ENCODE peak calls at places on chromosomes 11 and 22, in eight cellular contexts. M is GM06990, R is bronchial epithelial cell, J is uterus, E is AG04450, N is brain microvascular endothelial cell, K is left ventricle myocardium inferior, Y is Panc1. L is an unnamed sample.

GRCh38 chr11:73566422-73566821 is 31.5 kb downstream of the FAM168A start:
- DNase-seq in E (no peak), R (peak), M (no peak), K (no peak), J (no peak), N (peak), Y (no peak), L (no peak)

GRCh38 chr11:17713851-17714250 is 5.5 kb upstream of the MYOD1 start:
- DNase-seq in E (no peak), R (no peak), N (no peak), Y (no peak), K (no peak), M (no peak), J (no peak), L (no peak)

GRCh38 chr11:94700631-94701030 is 67.5 kb upstream of the AMOTL1 start:
- DNase-seq in E (no peak), K (no peak), N (no peak), M (no peak), R (no peak), Y (no peak), J (no peak), L (no peak)

GRCh38 chr11:111387318-111387863 is 8.3 kb upstream of the POU2AF1 start:
- DNase-seq in M (no peak), Y (no peak), E (no peak), N (no peak), K (no peak), R (no peak), J (no peak), L (no peak)

GRCh38 chr11:109184376-109184775 is 237.6 kb upstream of the C11orf87 start:
- DNase-seq in R (peak), M (no peak), N (no peak), Y (no peak), J (no peak), K (no peak), E (no peak), L (no peak)

GRCh38 chr11:119983240-119983732 is 154.6 kb downstream of the TRIM29 start:
- DNase-seq in K (no peak), E (no peak), R (no peak), Y (no peak), M (no peak), N (no peak), J (no peak), L (no peak)

GRCh38 chr22:32723632-32724031 is 77.9 kb upstream of the TIMP3 start:
- DNase-seq in Y (no peak), R (peak), E (peak), J (peak), M (peak), K (peak), N (peak), L (peak)

GRCh38 chr22:38823637-38824036 is 20.2 kb downstream of the NPTXR start:
- DNase-seq in E (no peak), R (no peak), K (no peak), Y (no peak), M (no peak), N (no peak), J (no peak), L (no peak)

GRCh38 chr11:44269369-44270351 is 40.3 kb downstream of the ALX4 start:
- DNase-seq in M (no peak), R (no peak), K (no peak), J (peak), N (peak), E (no peak), Y (no peak), L (no peak)

GRCh38 chr11:101466352-101466751 is 117.5 kb downstream of the TRPC6 start:
- DNase-seq in Y (no peak), E (no peak), J (no peak), K (no peak), N (no peak), M (no peak), R (no peak), L (no peak)

GRCh38 chr11:134474942-134475341 is 62.9 kb upstream of the B3GAT1 start:
- DNase-seq in J (no peak), E (no peak), Y (no peak), N (no peak), R (no peak), K (no peak), M (no peak), L (no peak)

GRCh38 chr11:69744435-69744834 is 30.7 kb downstream of the FGF4 start:
- DNase-seq in J (no peak), E (peak), R (no peak), M (no peak), K (no peak), Y (no peak), N (peak), L (peak)

GRCh38 chr22:37824674-37825641 is 1.8 kb downstream of the GALR3 start:
- DNase-seq in M (peak), Y (no peak), N (no peak), J (no peak), R (no peak), K (no peak), E (no peak), L (no peak)

GRCh38 chr11:86508604-86509471 is 134.2 kb downstream of the CCDC81 start:
- DNase-seq in K (no peak), J (no peak), Y (no peak), R (peak), N (no peak), M (no peak), E (no peak), L (no peak)

GRCh38 chr11:94017446-94017845 is 3.7 kb upstream of the HEPHL1 start:
- DNase-seq in K (no peak), R (peak), N (no peak), E (no peak), Y (no peak), M (no peak), J (no peak), L (no peak)

GRCh38 chr11:71580057-71581003 is 2.3 kb downstream of the KRTAP5-11 start:
- DNase-seq in Y (peak), J (peak), E (peak), N (peak), K (peak), M (no peak), R (peak), L (peak)

GRCh38 chr11:17381156-17381555 is 7.3 kb downstream of the KCNJ11 start:
- DNase-seq in E (no peak), R (no peak), J (no peak), M (no peak), Y (no peak), K (no peak), N (peak), L (no peak)

GRCh38 chr11:1139441-1140066 is 18.2 kb upstream of the MUC5AC start:
- DNase-seq in E (peak), J (no peak), N (peak), R (no peak), Y (no peak), K (no peak), M (no peak), L (no peak)

GRCh38 chr11:66268953-66269906 is 791 bp downstream of the RAB1B start:
- DNase-seq in K (no peak), M (no peak), Y (no peak), N (no peak), E (no peak), J (no peak), R (no peak), L (no peak)

GRCh38 chr11:34978236-34979191 is 62.1 kb downstream of the PDHX start:
- DNase-seq in R (no peak), M (no peak), E (no peak), N (no peak), Y (no peak), J (no peak), K (no peak), L (no peak)

GRCh38 chr11:69373251-69373635 is 79.3 kb downstream of the MYEOV start:
- DNase-seq in K (no peak), R (no peak), N (no peak), E (no peak), Y (no peak), M (no peak), J (no peak), L (no peak)

GRCh38 chr11:118610773-118611432 is 3.5 kb downstream of the PHLDB1 start:
- DNase-seq in R (peak), J (peak), K (peak), N (peak), E (no peak), M (peak), Y (no peak), L (no peak)

GRCh38 chr22:39808087-39808486 is 85.5 kb downstream of the ENTHD1 start:
- DNase-seq in Y (no peak), E (no peak), M (no peak), J (no peak), R (peak), K (no peak), N (no peak), L (no peak)

GRCh38 chr22:29520851-29521250 is 32.7 kb downstream of the THOC5 start:
- DNase-seq in E (peak), M (no peak), J (no peak), N (peak), Y (no peak), R (peak), K (no peak), L (peak)

GRCh38 chr11:76233936-76234703 is 27.8 kb upstream of the WNT11 start:
- DNase-seq in R (peak), K (peak), E (no peak), J (peak), M (peak), N (no peak), Y (no peak), L (no peak)

GRCh38 chr11:96390403-96390830 is 604 bp downstream of the JRKL start:
- DNase-seq in E (no peak), J (no peak), M (no peak), Y (peak), R (no peak), K (no peak), N (peak), L (no peak)

GRCh38 chr22:31235076-31235475 is 23.0 kb downstream of the LIMK2 start:
- DNase-seq in M (no peak), E (no peak), K (no peak), Y (no peak), N (no peak), R (no peak), J (no peak), L (no peak)

GRCh38 chr22:49014227-49015201 is 813.2 kb downstream of the BRD1 start:
- DNase-seq in M (no peak), R (no peak), E (no peak), N (no peak), Y (no peak), J (no peak), K (no peak), L (no peak)

GRCh38 chr11:65854161-65854592 is 3.8 kb downstream of the CFL1 start:
- DNase-seq in R (no peak), E (no peak), M (no peak), Y (no peak), K (no peak), N (no peak), J (no peak), L (no peak)

GRCh38 chr11:65288706-65289536 is 25.7 kb upstream of the CDC42EP2 start:
- DNase-seq in K (peak), J (no peak), Y (no peak), E (no peak), N (no peak), R (peak), M (no peak), L (no peak)

DNA sequence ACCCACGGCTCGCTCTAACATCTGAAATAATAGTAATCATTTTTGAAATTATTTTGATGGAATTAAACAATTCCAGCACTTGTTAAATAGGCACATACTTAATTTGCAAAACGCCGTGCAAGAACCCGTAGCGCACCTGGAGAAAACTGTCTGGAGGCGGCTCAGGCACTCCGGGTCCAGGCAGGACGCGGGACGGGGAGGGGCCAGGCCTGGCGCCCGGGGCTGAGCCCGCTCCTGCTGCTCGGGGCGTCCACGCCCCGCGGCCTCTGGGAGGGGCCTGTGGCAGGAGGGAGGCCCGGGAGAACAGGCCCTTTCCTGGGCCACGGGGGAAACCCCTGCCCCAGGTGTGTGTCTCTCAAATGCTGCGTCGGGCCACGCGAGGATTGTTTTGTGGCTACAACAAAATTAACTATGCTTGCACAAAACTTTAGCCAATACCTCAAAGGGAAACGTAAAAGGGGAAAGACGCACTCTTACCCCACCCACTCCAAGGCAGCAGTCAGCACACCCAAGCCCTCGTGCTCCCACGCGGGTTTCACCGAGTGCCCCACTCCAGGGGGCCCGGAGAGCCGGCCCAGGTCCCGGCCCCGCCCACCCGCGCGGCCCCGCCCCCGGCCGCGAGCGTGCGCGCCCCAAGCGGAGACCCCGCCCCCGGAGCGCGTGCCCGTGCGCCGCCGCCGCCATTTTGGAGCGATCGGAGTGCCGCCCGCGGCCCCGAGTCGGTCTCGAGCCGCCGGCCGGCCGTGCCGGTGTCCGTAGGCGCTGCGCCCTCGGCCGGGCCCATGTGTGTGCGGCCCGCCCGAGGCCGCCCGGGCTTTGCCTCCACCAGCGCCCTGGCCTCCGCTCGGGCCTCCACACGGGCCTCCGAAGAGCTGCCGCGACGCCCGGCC is at the start of gene PPP6R2:
- DNase-seq in N (peak), M (peak), K (peak), E (no peak), J (peak), Y (no peak), R (peak), L (no peak)
- TF ChIP-seq CTCF in N (no peak), M (no peak), K (peak), E (no peak), J (no peak), Y (no peak), R (no peak), L (no peak)

GRCh38 chr22:20205464-20205963 is 54.7 kb upstream of the CCDC188 start:
- DNase-seq in J (no peak), K (no peak), E (no peak), R (no peak), N (no peak), Y (no peak), M (no peak), L (no peak)
- H3K4me3 ChIP-seq in J (no peak), K (peak), E (no peak), R (no peak), N (no peak), Y (no peak), M (no peak), L (no peak)

GRCh38 chr11:36622431-36623136 is 24.5 kb upstream of the RAG2 start:
- DNase-seq in N (peak), J (no peak), R (peak), K (no peak), E (peak), M (no peak), Y (peak), L (no peak)
- TF ChIP-seq CTCF in N (peak), J (peak), R (peak), K (peak), E (peak), M (peak), Y (peak), L (peak)

GRCh38 chr22:26724414-26724813 is 67.0 kb downstream of the MIAT start:
- DNase-seq in J (no peak), N (no peak), R (no peak), E (no peak), M (no peak), K (no peak), Y (no peak), L (no peak)
- H3K4me3 ChIP-seq in J (no peak), N (no peak), R (no peak), E (no peak), M (no peak), K (no peak), Y (no peak), L (no peak)

GRCh38 chr22:36787594-36787993 is 11.7 kb upstream of the IFT27 start:
- DNase-seq in M (no peak), K (no peak), R (no peak), Y (no peak), E (no peak), N (no peak), J (no peak), L (no peak)

GRCh38 chr22:36795633-36796032 is 19.7 kb upstream of the IFT27 start:
- DNase-seq in Y (no peak), M (no peak), K (no peak), N (no peak), E (no peak), J (no peak), R (no peak), L (no peak)

GRCh38 chr22:36790648-36791047 is 14.7 kb upstream of the IFT27 start:
- DNase-seq in N (no peak), Y (no peak), K (no peak), J (no peak), M (peak), E (no peak), R (no peak), L (no peak)
- TF ChIP-seq CTCF in N (no peak), Y (no peak), K (no peak), J (no peak), M (no peak), E (no peak), R (no peak), L (no peak)

L was measured in retinal pigment epithelial cell.